ENCODE peak calls at places on chromosomes 4 and X, in five cellular contexts. T is GM04504, C is psoas muscle, G is lower lobe of right lung, H is substantia nigra. K is an unnamed sample.

GRCh38 chr4:48228887-48229462 is 40.7 kb downstream of the TEC start:
- DNase-seq in T (no peak), C (no peak), G (no peak), H (no peak), K (no peak)

GRCh38 chr4:55725057-55725456 is 89.0 kb upstream of the NMU start:
- DNase-seq in T (no peak), C (no peak), G (no peak), H (no peak), K (no peak)

GRCh38 chrX:106696502-106696901 is 30.0 kb upstream of the RNF128 start:
- DNase-seq in T (no peak), C (no peak), G (no peak), H (no peak), K (no peak)

GRCh38 chr4:40525811-40526598 is 103.7 kb downstream of the RBM47 start:
- DNase-seq in T (peak; percentile 83), C (no peak), G (no peak), H (no peak), K (no peak)

GRCh38 chr4:94714761-94715160 is 43.0 kb upstream of the BMPR1B start:
- DNase-seq in T (peak; percentile 87), C (no peak), G (no peak), H (no peak), K (no peak)

GRCh38 chr4:36111180-36111579 is 133.1 kb downstream of the ARAP2 start:
- DNase-seq in T (no peak), C (no peak), G (no peak), H (no peak), K (no peak)

GRCh38 chrX:118115948-118116307 is 682 bp downstream of the KLHL13 start:
- DNase-seq in T (no peak), C (no peak), G (no peak), H (no peak), K (no peak)

GRCh38 chr4:152106113-152106763 is 345.4 kb upstream of the GATB start:
- DNase-seq in T (peak; percentile 95), C (peak; percentile 77), G (peak; percentile 57), H (no peak), K (peak; percentile 74)

GRCh38 chr4:48748949-48749596 is 31.0 kb downstream of the FRYL start:
- DNase-seq in T (no peak), C (no peak), G (no peak), H (no peak), K (no peak)

GRCh38 chr4:147509386-147509785 is 28.5 kb downstream of the EDNRA start:
- DNase-seq in T (no peak), C (no peak), G (no peak), H (no peak), K (no peak)

GRCh38 chr4:157217708-157218107 is 2.8 kb upstream of the GRIA2 start:
- DNase-seq in T (no peak), C (no peak), G (no peak), H (no peak), K (no peak)

GRCh38 chr4:140049024-140049923 is 104.7 kb downstream of the MAML3 start:
- DNase-seq in T (peak; percentile 12), C (peak; percentile 21), G (no peak), H (peak; percentile 48), K (peak; percentile 59)

GRCh38 chrX:38089173-38089982 is 83.0 kb downstream of the SYTL5 start:
- DNase-seq in T (no peak), C (no peak), G (no peak), H (no peak), K (no peak)

GRCh38 chrX:63050225-63050624 is 300.9 kb downstream of the SPIN4 start:
- DNase-seq in T (no peak), C (no peak), G (no peak), H (no peak), K (no peak)